ENCODE peak calls at places on chromosomes 13 and 19, in nine cellular contexts. One of them, this sample, is unnamed.

GRCh38 chr19:53432088-53432661 is 391 bp downstream of the ZNF761 start:
- DNase-seq in AG09309: no peak
- DNase-seq in adipocyte: peak
- DNase-seq in psoas muscle: peak
- DNase-seq in left ventricle myocardium inferior: peak
- DNase-seq in pancreas: peak
- DNase-seq in CD8-positive, alpha-beta memory T cell: no peak
- DNase-seq in brain microvascular endothelial cell: peak
- DNase-seq in fibroblast of the aortic adventitia: peak
- DNase-seq in this sample: peak

GRCh38 chr13:30577381-30577780 is 40.3 kb upstream of the USPL1 start:
- DNase-seq in left ventricle myocardium inferior: no peak
- DNase-seq in CD8-positive, alpha-beta memory T cell: peak
- DNase-seq in brain microvascular endothelial cell: peak
- DNase-seq in adipocyte: peak
- DNase-seq in pancreas: no peak
- DNase-seq in psoas muscle: no peak
- DNase-seq in fibroblast of the aortic adventitia: peak
- DNase-seq in AG09309: peak
- DNase-seq in this sample: no peak

GRCh38 chr19:6060600-6061391 is 49.5 kb downstream of the RFX2 start:
- DNase-seq in brain microvascular endothelial cell: no peak
- DNase-seq in CD8-positive, alpha-beta memory T cell: peak
- DNase-seq in pancreas: no peak
- DNase-seq in adipocyte: no peak
- DNase-seq in AG09309: no peak
- DNase-seq in left ventricle myocardium inferior: no peak
- DNase-seq in fibroblast of the aortic adventitia: peak
- DNase-seq in psoas muscle: peak
- DNase-seq in this sample: peak

GRCh38 chr19:46254776-46255175 is 25.2 kb downstream of the IGFL1 start:
- DNase-seq in brain microvascular endothelial cell: no peak
- DNase-seq in pancreas: no peak
- DNase-seq in CD8-positive, alpha-beta memory T cell: no peak
- DNase-seq in left ventricle myocardium inferior: no peak
- DNase-seq in AG09309: no peak
- DNase-seq in fibroblast of the aortic adventitia: no peak
- DNase-seq in psoas muscle: no peak
- DNase-seq in adipocyte: no peak
- DNase-seq in this sample: no peak

GRCh38 chr13:26883613-26884257 is 123.1 kb upstream of the GPR12 start:
- DNase-seq in CD8-positive, alpha-beta memory T cell: no peak
- DNase-seq in AG09309: no peak
- DNase-seq in fibroblast of the aortic adventitia: no peak
- DNase-seq in left ventricle myocardium inferior: no peak
- DNase-seq in adipocyte: no peak
- DNase-seq in pancreas: no peak
- DNase-seq in brain microvascular endothelial cell: no peak
- DNase-seq in psoas muscle: no peak
- DNase-seq in this sample: no peak

GRCh38 chr13:41809962-41810361 is 150.9 kb downstream of the VWA8 start:
- DNase-seq in fibroblast of the aortic adventitia: no peak
- DNase-seq in pancreas: no peak
- DNase-seq in psoas muscle: no peak
- DNase-seq in adipocyte: no peak
- DNase-seq in left ventricle myocardium inferior: no peak
- DNase-seq in AG09309: no peak
- DNase-seq in CD8-positive, alpha-beta memory T cell: no peak
- DNase-seq in brain microvascular endothelial cell: no peak
- DNase-seq in this sample: no peak

GRCh38 chr13:76921516-76921915 is 26.8 kb upstream of the ACOD1 start:
- DNase-seq in fibroblast of the aortic adventitia: peak
- DNase-seq in pancreas: no peak
- DNase-seq in adipocyte: no peak
- DNase-seq in AG09309: no peak
- DNase-seq in psoas muscle: no peak
- DNase-seq in CD8-positive, alpha-beta memory T cell: no peak
- DNase-seq in left ventricle myocardium inferior: no peak
- DNase-seq in brain microvascular endothelial cell: no peak
- DNase-seq in this sample: no peak

GRCh38 chr13:36453518-36453917 is 21.2 kb downstream of the CCNA1 start:
- DNase-seq in AG09309: peak
- DNase-seq in adipocyte: peak
- DNase-seq in psoas muscle: no peak
- DNase-seq in brain microvascular endothelial cell: no peak
- DNase-seq in fibroblast of the aortic adventitia: peak
- DNase-seq in pancreas: no peak
- DNase-seq in CD8-positive, alpha-beta memory T cell: no peak
- DNase-seq in left ventricle myocardium inferior: no peak
- DNase-seq in this sample: no peak

GRCh38 chr13:102913924-102914628 is 68.2 kb downstream of the ERCC5 start:
- DNase-seq in psoas muscle: no peak
- DNase-seq in AG09309: no peak
- DNase-seq in brain microvascular endothelial cell: no peak
- DNase-seq in adipocyte: peak
- DNase-seq in pancreas: no peak
- DNase-seq in fibroblast of the aortic adventitia: peak
- DNase-seq in left ventricle myocardium inferior: no peak
- DNase-seq in CD8-positive, alpha-beta memory T cell: no peak
- DNase-seq in this sample: no peak

GRCh38 chr13:113926951-113927660 is 46.8 kb downstream of the C13orf46 start:
- DNase-seq in adipocyte: no peak
- DNase-seq in left ventricle myocardium inferior: peak
- DNase-seq in brain microvascular endothelial cell: no peak
- DNase-seq in AG09309: no peak
- DNase-seq in fibroblast of the aortic adventitia: no peak
- DNase-seq in CD8-positive, alpha-beta memory T cell: no peak
- DNase-seq in psoas muscle: peak
- DNase-seq in pancreas: peak
- DNase-seq in this sample: no peak

GRCh38 chr13:67150608-67151007 is 79.5 kb downstream of the PCDH9 start:
- DNase-seq in fibroblast of the aortic adventitia: no peak
- DNase-seq in pancreas: no peak
- DNase-seq in AG09309: no peak
- DNase-seq in left ventricle myocardium inferior: no peak
- DNase-seq in adipocyte: no peak
- DNase-seq in psoas muscle: no peak
- DNase-seq in brain microvascular endothelial cell: no peak
- DNase-seq in CD8-positive, alpha-beta memory T cell: no peak
- DNase-seq in this sample: no peak

GRCh38 chr13:30569901-30570576 is 47.7 kb upstream of the USPL1 start:
- DNase-seq in adipocyte: peak
- DNase-seq in fibroblast of the aortic adventitia: peak
- DNase-seq in psoas muscle: no peak
- DNase-seq in CD8-positive, alpha-beta memory T cell: no peak
- DNase-seq in pancreas: no peak
- DNase-seq in AG09309: peak
- DNase-seq in left ventricle myocardium inferior: no peak
- DNase-seq in brain microvascular endothelial cell: peak
- DNase-seq in this sample: peak

GRCh38 chr13:61358599-61358998 is 57.0 kb downstream of the PCDH20 start:
- DNase-seq in fibroblast of the aortic adventitia: no peak
- DNase-seq in psoas muscle: no peak
- DNase-seq in left ventricle myocardium inferior: no peak
- DNase-seq in AG09309: no peak
- DNase-seq in adipocyte: no peak
- DNase-seq in pancreas: no peak
- DNase-seq in CD8-positive, alpha-beta memory T cell: no peak
- DNase-seq in brain microvascular endothelial cell: no peak
- DNase-seq in this sample: no peak

GRCh38 chr19:13962738-13963602 is 10.7 kb downstream of the DCAF15 start:
- DNase-seq in AG09309: no peak
- DNase-seq in brain microvascular endothelial cell: no peak
- DNase-seq in psoas muscle: peak
- DNase-seq in CD8-positive, alpha-beta memory T cell: no peak
- DNase-seq in left ventricle myocardium inferior: no peak
- DNase-seq in fibroblast of the aortic adventitia: no peak
- DNase-seq in pancreas: no peak
- DNase-seq in adipocyte: peak
- DNase-seq in this sample: no peak

GRCh38 chr13:55563267-55563666 is 1577.5 kb upstream of the PRR20A start:
- DNase-seq in fibroblast of the aortic adventitia: no peak
- DNase-seq in brain microvascular endothelial cell: no peak
- DNase-seq in adipocyte: no peak
- DNase-seq in left ventricle myocardium inferior: no peak
- DNase-seq in psoas muscle: no peak
- DNase-seq in AG09309: no peak
- DNase-seq in pancreas: no peak
- DNase-seq in CD8-positive, alpha-beta memory T cell: no peak
- DNase-seq in this sample: no peak

GRCh38 chr13:23811366-23812027 is 77.7 kb downstream of the MIPEP start:
- DNase-seq in pancreas: no peak
- DNase-seq in AG09309: no peak
- DNase-seq in adipocyte: no peak
- DNase-seq in CD8-positive, alpha-beta memory T cell: no peak
- DNase-seq in left ventricle myocardium inferior: no peak
- DNase-seq in brain microvascular endothelial cell: no peak
- DNase-seq in fibroblast of the aortic adventitia: no peak
- DNase-seq in psoas muscle: no peak
- DNase-seq in this sample: no peak

GRCh38 chr13:55553736-55554135 is 1587.0 kb upstream of the PRR20A start:
- DNase-seq in adipocyte: no peak
- DNase-seq in fibroblast of the aortic adventitia: no peak
- DNase-seq in CD8-positive, alpha-beta memory T cell: no peak
- DNase-seq in psoas muscle: no peak
- DNase-seq in AG09309: no peak
- DNase-seq in pancreas: no peak
- DNase-seq in brain microvascular endothelial cell: no peak
- DNase-seq in left ventricle myocardium inferior: no peak
- DNase-seq in this sample: no peak

GRCh38 chr13:73412933-73413332 is 354.1 kb downstream of the KLF5 start:
- DNase-seq in brain microvascular endothelial cell: no peak
- DNase-seq in fibroblast of the aortic adventitia: no peak
- DNase-seq in CD8-positive, alpha-beta memory T cell: no peak
- DNase-seq in psoas muscle: no peak
- DNase-seq in AG09309: no peak
- DNase-seq in pancreas: no peak
- DNase-seq in left ventricle myocardium inferior: no peak
- DNase-seq in adipocyte: no peak
- DNase-seq in this sample: no peak

GRCh38 chr19:50325310-50326100 is 3.7 kb downstream of the KCNC3 start:
- DNase-seq in left ventricle myocardium inferior: peak
- DNase-seq in fibroblast of the aortic adventitia: peak
- DNase-seq in pancreas: peak
- DNase-seq in brain microvascular endothelial cell: peak
- DNase-seq in adipocyte: peak
- DNase-seq in CD8-positive, alpha-beta memory T cell: peak
- DNase-seq in AG09309: no peak
- DNase-seq in psoas muscle: peak
- DNase-seq in this sample: no peak

GRCh38 chr13:83819156-83819555 is 63.1 kb downstream of the SLITRK1 start:
- DNase-seq in pancreas: no peak
- DNase-seq in fibroblast of the aortic adventitia: no peak
- DNase-seq in psoas muscle: no peak
- DNase-seq in CD8-positive, alpha-beta memory T cell: no peak
- DNase-seq in left ventricle myocardium inferior: no peak
- DNase-seq in brain microvascular endothelial cell: peak
- DNase-seq in AG09309: peak
- DNase-seq in adipocyte: no peak
- DNase-seq in this sample: no peak

GRCh38 chr13:64075543-64076271 is 2660.1 kb upstream of the PCDH20 start:
- DNase-seq in fibroblast of the aortic adventitia: no peak
- DNase-seq in CD8-positive, alpha-beta memory T cell: no peak
- DNase-seq in AG09309: no peak
- DNase-seq in psoas muscle: no peak
- DNase-seq in adipocyte: no peak
- DNase-seq in pancreas: no peak
- DNase-seq in left ventricle myocardium inferior: no peak
- DNase-seq in brain microvascular endothelial cell: no peak
- DNase-seq in this sample: no peak

GRCh38 chr19:46687438-46688145 is 26.6 kb upstream of the DACT3 start:
- DNase-seq in brain microvascular endothelial cell: no peak
- DNase-seq in pancreas: no peak
- DNase-seq in psoas muscle: no peak
- DNase-seq in adipocyte: no peak
- DNase-seq in AG09309: no peak
- DNase-seq in left ventricle myocardium inferior: no peak
- DNase-seq in CD8-positive, alpha-beta memory T cell: no peak
- DNase-seq in fibroblast of the aortic adventitia: no peak
- DNase-seq in this sample: no peak

GRCh38 chr13:70623260-70623659 is 515.0 kb upstream of the KLHL1 start:
- DNase-seq in psoas muscle: no peak
- DNase-seq in adipocyte: peak
- DNase-seq in brain microvascular endothelial cell: no peak
- DNase-seq in left ventricle myocardium inferior: no peak
- DNase-seq in fibroblast of the aortic adventitia: no peak
- DNase-seq in CD8-positive, alpha-beta memory T cell: no peak
- DNase-seq in AG09309: no peak
- DNase-seq in pancreas: no peak
- DNase-seq in this sample: no peak

GRCh38 chr19:918481-919156 is 1.5 kb downstream of the KISS1R start:
- DNase-seq in brain microvascular endothelial cell: no peak
- DNase-seq in pancreas: no peak
- DNase-seq in adipocyte: no peak
- DNase-seq in left ventricle myocardium inferior: no peak
- DNase-seq in AG09309: no peak
- DNase-seq in fibroblast of the aortic adventitia: no peak
- DNase-seq in psoas muscle: no peak
- DNase-seq in CD8-positive, alpha-beta memory T cell: no peak
- DNase-seq in this sample: no peak
- H3K4me3 ChIP-seq in brain microvascular endothelial cell: no peak
- H3K4me3 ChIP-seq in pancreas: no peak
- H3K4me3 ChIP-seq in adipocyte: no peak
- H3K4me3 ChIP-seq in left ventricle myocardium inferior: peak
- H3K4me3 ChIP-seq in AG09309: no peak
- H3K4me3 ChIP-seq in fibroblast of the aortic adventitia: no peak
- H3K4me3 ChIP-seq in psoas muscle: no peak
- H3K4me3 ChIP-seq in CD8-positive, alpha-beta memory T cell: peak
- H3K4me3 ChIP-seq in this sample: no peak

GRCh38 chr19:2543463-2544442 is 67.8 kb downstream of the GADD45B start:
- DNase-seq in CD8-positive, alpha-beta memory T cell: peak
- DNase-seq in AG09309: peak
- DNase-seq in adipocyte: peak
- DNase-seq in psoas muscle: peak
- DNase-seq in brain microvascular endothelial cell: peak
- DNase-seq in pancreas: peak
- DNase-seq in left ventricle myocardium inferior: peak
- DNase-seq in fibroblast of the aortic adventitia: peak
- DNase-seq in this sample: peak
- H3K4me3 ChIP-seq in CD8-positive, alpha-beta memory T cell: peak
- H3K4me3 ChIP-seq in AG09309: peak
- H3K4me3 ChIP-seq in adipocyte: peak
- H3K4me3 ChIP-seq in psoas muscle: peak
- H3K4me3 ChIP-seq in brain microvascular endothelial cell: peak
- H3K4me3 ChIP-seq in pancreas: peak
- H3K4me3 ChIP-seq in left ventricle myocardium inferior: peak
- H3K4me3 ChIP-seq in fibroblast of the aortic adventitia: peak
- H3K4me3 ChIP-seq in this sample: peak

GRCh38 chr13:39586956-39587605 is 15.9 kb downstream of the LHFPL6 start:
- DNase-seq in CD8-positive, alpha-beta memory T cell: no peak
- DNase-seq in left ventricle myocardium inferior: no peak
- DNase-seq in pancreas: no peak
- DNase-seq in fibroblast of the aortic adventitia: no peak
- DNase-seq in AG09309: no peak
- DNase-seq in psoas muscle: no peak
- DNase-seq in brain microvascular endothelial cell: no peak
- DNase-seq in adipocyte: no peak
- DNase-seq in this sample: no peak
- H3K4me3 ChIP-seq in CD8-positive, alpha-beta memory T cell: no peak
- H3K4me3 ChIP-seq in left ventricle myocardium inferior: no peak
- H3K4me3 ChIP-seq in pancreas: no peak
- H3K4me3 ChIP-seq in fibroblast of the aortic adventitia: no peak
- H3K4me3 ChIP-seq in AG09309: no peak
- H3K4me3 ChIP-seq in psoas muscle: no peak
- H3K4me3 ChIP-seq in brain microvascular endothelial cell: no peak
- H3K4me3 ChIP-seq in adipocyte: no peak
- H3K4me3 ChIP-seq in this sample: no peak

GRCh38 chr19:17077447-17078028 is 2.0 kb downstream of the MYO9B start:
- DNase-seq in pancreas: no peak
- DNase-seq in CD8-positive, alpha-beta memory T cell: no peak
- DNase-seq in fibroblast of the aortic adventitia: no peak
- DNase-seq in brain microvascular endothelial cell: no peak
- DNase-seq in psoas muscle: no peak
- DNase-seq in left ventricle myocardium inferior: no peak
- DNase-seq in AG09309: no peak
- DNase-seq in adipocyte: no peak
- DNase-seq in this sample: no peak
- H3K4me3 ChIP-seq in pancreas: no peak
- H3K4me3 ChIP-seq in CD8-positive, alpha-beta memory T cell: peak
- H3K4me3 ChIP-seq in fibroblast of the aortic adventitia: peak
- H3K4me3 ChIP-seq in brain microvascular endothelial cell: peak
- H3K4me3 ChIP-seq in psoas muscle: peak
- H3K4me3 ChIP-seq in left ventricle myocardium inferior: peak
- H3K4me3 ChIP-seq in AG09309: peak
- H3K4me3 ChIP-seq in adipocyte: peak
- H3K4me3 ChIP-seq in this sample: no peak